ENCODE peak calls at places on chromosomes 7 and 10, in seven cellular contexts. N is kidney epithelial cell, K is astrocyte, R is fibroblast of villous mesenchyme, D is HFF-Myc, X is fibroblast of mammary gland, Z is B cell. T is an unnamed sample.

GRCh38 chr10:21505711-21506278 is 19.7 kb downstream of the SKIDA1 start:
- DNase-seq in Z (no peak), R (no peak), X (no peak), D (no peak), K (no peak), N (no peak), T (no peak)

GRCh38 chr10:107686095-107686494 is 521.6 kb upstream of the SORCS1 start:
- DNase-seq in Z (peak), N (no peak), X (no peak), R (no peak), K (no peak), D (no peak), T (no peak)

GRCh38 chr7:7099584-7100014 is 82.7 kb upstream of the C1GALT1 start:
- DNase-seq in R (peak), N (peak), K (peak), X (peak), D (peak), Z (no peak), T (no peak)

GRCh38 chr10:100733319-100733718 is 12.1 kb upstream of the PAX2 start:
- DNase-seq in D (no peak), N (no peak), Z (no peak), R (no peak), X (no peak), K (no peak), T (no peak)

GRCh38 chr7:140033779-140034363 is 28.9 kb downstream of the PARP12 start:
- DNase-seq in Z (no peak), K (peak), X (peak), N (no peak), R (no peak), D (no peak), T (no peak)

GRCh38 chr7:138030679-138031351 is 28.9 kb upstream of the CREB3L2 start:
- DNase-seq in D (no peak), Z (no peak), N (no peak), K (peak), X (peak), R (peak), T (no peak)

GRCh38 chr10:13371879-13372470 is 23.9 kb upstream of the SEPHS1 start:
- DNase-seq in X (peak), D (peak), R (peak), N (peak), K (peak), Z (peak), T (peak)

GRCh38 chr10:101834341-101834740 is 9.3 kb downstream of the KCNIP2 start:
- DNase-seq in D (no peak), R (no peak), X (no peak), N (no peak), Z (no peak), K (no peak), T (no peak)

GRCh38 chr10:74753295-74754211 is 72.8 kb upstream of the KAT6B start:
- DNase-seq in X (peak), R (peak), D (peak), N (no peak), Z (no peak), K (peak), T (no peak)

GRCh38 chr7:142010952-142011548 is 15.4 kb downstream of the MGAM start:
- DNase-seq in K (no peak), D (no peak), X (no peak), Z (no peak), N (no peak), R (no peak), T (no peak)

GRCh38 chr7:28112056-28112455 is 68.5 kb downstream of the JAZF1 start:
- DNase-seq in K (no peak), X (peak), Z (no peak), R (no peak), D (no peak), N (no peak), T (no peak)

GRCh38 chr7:99953649-99954048 is 22.2 kb downstream of the AZGP1 start:
- DNase-seq in K (no peak), X (peak), D (no peak), N (no peak), R (peak), Z (no peak), T (no peak)

DNA sequence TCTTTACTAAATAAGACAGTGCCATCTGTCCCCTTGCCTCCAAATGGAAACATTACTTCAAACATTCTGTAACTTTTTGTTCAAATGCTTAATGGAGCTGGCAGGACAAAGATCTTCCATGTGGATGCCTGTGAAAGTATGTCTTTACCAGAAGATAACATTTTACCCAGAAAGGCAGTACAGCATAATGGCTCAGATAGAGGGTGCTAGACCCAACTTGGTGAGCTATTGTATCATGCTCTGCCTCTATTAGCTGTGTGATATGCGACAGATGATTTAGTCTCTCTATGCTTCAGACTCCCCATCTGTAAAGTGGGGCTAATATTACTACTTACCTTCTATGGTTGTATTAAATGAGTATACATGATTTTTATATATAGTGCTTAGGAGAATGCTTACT is 8.8 kb upstream of the SMKR1 start:
- DNase-seq in X (peak), K (no peak), Z (peak), N (no peak), R (no peak), D (peak), T (no peak)
- TF ChIP-seq CTCF in X (peak), K (peak), Z (no peak), N (peak), R (peak), D (peak), T (no peak)

DNA sequence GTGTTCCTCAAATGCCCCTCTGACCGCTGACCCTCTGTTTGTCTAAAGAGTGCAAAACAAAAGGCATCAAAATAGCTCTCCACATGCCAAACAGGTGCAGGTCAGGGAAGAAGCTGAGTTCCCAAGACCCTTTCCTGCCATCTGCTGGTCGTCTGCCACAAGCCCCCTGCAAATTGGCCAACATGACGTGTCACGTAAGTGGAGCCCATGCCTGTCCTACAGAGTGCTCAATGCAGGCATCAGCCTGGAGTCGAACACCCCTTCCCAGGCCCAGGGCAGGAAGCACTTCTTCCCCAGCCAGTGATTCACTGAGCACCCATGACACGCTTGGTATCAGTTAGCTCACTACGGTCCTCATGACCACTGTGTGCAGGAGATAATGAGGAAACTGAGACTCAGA is 14.1 kb downstream of the TMEM72 start:
- DNase-seq in D (no peak), Z (no peak), X (no peak), K (no peak), R (no peak), N (no peak), T (no peak)
- TF ChIP-seq CTCF in D (peak), Z (no peak), X (no peak), K (peak), R (no peak), N (peak), T (peak)

DNA sequence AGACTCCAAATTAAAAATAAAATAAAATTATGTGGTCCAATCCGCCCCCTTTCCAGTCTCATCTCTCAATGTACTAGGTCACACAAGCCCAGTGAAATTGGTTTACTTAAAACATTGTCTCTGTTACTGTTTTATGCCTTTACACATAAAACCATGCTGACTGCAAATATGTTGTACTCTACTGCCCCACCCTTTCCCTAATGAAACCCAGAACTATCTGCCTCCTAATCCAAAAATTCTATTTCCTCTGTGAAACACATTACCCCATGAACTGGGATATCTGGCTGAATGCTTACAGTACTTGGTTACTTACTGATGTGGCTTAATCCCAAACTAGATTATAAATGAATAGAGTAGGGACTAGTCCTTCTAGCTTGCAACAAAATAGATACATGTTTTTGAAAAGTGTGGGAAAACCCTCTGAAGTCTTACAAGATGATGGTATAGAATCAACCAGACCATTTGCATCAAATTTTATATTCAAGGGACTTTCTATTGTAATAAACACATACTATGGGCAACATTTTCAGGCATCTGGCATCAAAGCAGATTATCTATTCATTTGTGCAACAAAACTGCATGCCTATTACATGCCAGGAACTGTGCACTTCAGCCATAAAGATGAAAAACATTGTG is 10.0 kb upstream of the KMT2E start:
- DNase-seq in D (no peak), K (no peak), N (no peak), R (peak), X (peak), Z (no peak), T (no peak)
- TF ChIP-seq CTCF in D (no peak), K (no peak), N (no peak), R (no peak), X (no peak), Z (no peak), T (no peak)

GRCh38 chr7:31129067-31129466 is 77.0 kb downstream of the ADCYAP1R1 start:
- DNase-seq in X (no peak), Z (no peak), K (no peak), N (no peak), R (no peak), D (no peak), T (no peak)
- TF ChIP-seq CTCF in X (no peak), Z (no peak), K (no peak), N (no peak), R (no peak), D (peak), T (no peak)

DNA sequence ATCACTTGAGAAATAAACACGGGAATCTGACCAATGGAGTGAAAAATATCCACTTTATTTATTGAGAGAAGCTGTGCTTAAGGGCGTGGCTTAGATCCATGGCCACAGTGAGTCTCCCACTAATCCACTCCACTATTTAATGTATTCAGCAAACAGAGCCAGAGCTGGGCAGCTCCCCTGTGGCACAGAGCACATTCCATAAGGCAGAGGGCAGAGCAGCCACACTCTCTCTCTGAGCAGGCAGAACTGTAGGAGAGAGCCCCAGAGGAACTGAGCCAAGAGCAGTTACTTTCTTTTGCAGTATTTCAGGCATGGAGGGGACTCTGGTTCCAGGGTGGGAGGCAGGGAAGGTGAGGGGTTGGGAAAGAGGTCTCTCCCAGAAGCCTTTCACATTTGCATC is 106.0 kb downstream of the GALNT17 start:
- DNase-seq in Z (no peak), N (no peak), K (no peak), D (no peak), R (no peak), X (no peak), T (no peak)
- TF ChIP-seq CTCF in Z (no peak), N (no peak), K (no peak), D (no peak), R (no peak), X (no peak), T (no peak)

GRCh38 chr10:95688648-95689047 is 5.1 kb downstream of the TCTN3 start:
- DNase-seq in X (no peak), D (no peak), N (no peak), Z (no peak), K (no peak), R (no peak), T (no peak)
- TF ChIP-seq CTCF in X (no peak), D (no peak), N (no peak), Z (peak), K (no peak), R (no peak), T (no peak)

DNA sequence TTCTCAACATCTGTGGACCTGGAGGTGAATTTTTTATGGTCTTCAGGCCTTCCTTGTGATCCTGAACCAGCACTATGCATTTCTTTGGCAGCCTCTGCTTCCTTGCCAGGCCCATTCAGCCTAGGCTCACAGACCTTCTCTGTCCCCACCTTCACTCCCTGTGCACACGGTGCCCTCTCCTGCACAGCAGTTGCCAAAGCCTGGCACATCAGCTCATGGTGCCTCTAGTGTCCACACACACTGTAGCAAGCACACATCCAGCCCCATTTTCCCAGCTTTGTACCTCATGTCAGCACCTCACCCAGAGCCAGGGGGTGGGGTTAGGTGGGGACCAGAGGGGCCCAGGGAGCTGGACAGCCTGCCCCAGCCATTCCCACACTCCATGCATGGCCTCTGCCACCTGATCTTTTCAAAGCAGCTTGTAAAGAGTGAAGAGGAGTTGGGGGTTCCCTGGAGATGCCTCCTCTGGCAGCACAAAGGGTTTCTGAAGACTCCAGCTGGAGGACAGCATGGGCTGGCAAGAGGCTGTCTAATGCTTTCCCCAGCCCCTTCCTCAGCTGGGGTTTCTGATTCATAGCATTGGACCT is 57.9 kb upstream of the TMEM72 start:
- DNase-seq in N (no peak), X (peak), D (no peak), Z (no peak), R (peak), K (no peak), T (no peak)
- TF ChIP-seq CTCF in N (peak), X (peak), D (peak), Z (no peak), R (peak), K (no peak), T (no peak)